ENCODE peak calls at places on chromosomes 12 and 14, in ten cellular contexts. Z is fibroblast of pulmonary artery, T is NT2/D1, D is sigmoid colon, U is PC-3, B is esophagus muscularis mucosa, R is Karpas-422, E is cardiac muscle cell, V is K562, N is foreskin fibroblast. W is an unnamed sample.

GRCh38 chr12:50536831-50537537 is 32.2 kb downstream of the DIP2B start:
- DNase-seq in V (no peak), R (no peak), E (no peak), T (no peak), U (no peak), D (no peak), N (no peak), Z (no peak), B (no peak), W (no peak)

GRCh38 chr12:69196302-69197288 is 42.8 kb upstream of the CPSF6 start:
- DNase-seq in T (no peak), V (peak), U (peak), N (peak), B (no peak), Z (peak), E (no peak), R (peak), D (no peak), W (no peak)

GRCh38 chr14:90784621-90785270 is 31.5 kb downstream of the TTC7B start:
- DNase-seq in Z (no peak), D (peak), R (no peak), V (no peak), T (no peak), B (no peak), E (no peak), N (no peak), U (no peak), W (no peak)

GRCh38 chr14:98840076-98840475 is 431.9 kb downstream of the BCL11B start:
- DNase-seq in V (no peak), T (no peak), N (no peak), D (no peak), Z (no peak), E (no peak), B (no peak), R (no peak), U (no peak), W (no peak)

GRCh38 chr14:104119700-104120251 is 18.6 kb upstream of the KIF26A start:
- DNase-seq in Z (no peak), V (no peak), N (no peak), D (no peak), U (no peak), T (no peak), B (no peak), R (no peak), E (no peak), W (no peak)

GRCh38 chr14:101573289-101573688 is 12.0 kb downstream of the DIO3 start:
- DNase-seq in U (no peak), Z (no peak), R (no peak), E (no peak), D (no peak), T (no peak), B (no peak), V (no peak), N (no peak), W (no peak)

GRCh38 chr14:24734917-24735500 is 101.0 kb upstream of the GZMB start:
- DNase-seq in D (no peak), Z (peak), R (peak), U (peak), B (no peak), T (peak), V (peak), N (peak), E (peak), W (peak)

GRCh38 chr14:104865631-104866441 is 768 bp downstream of the CEP170B start:
- DNase-seq in V (peak), E (peak), D (peak), Z (peak), T (no peak), N (peak), R (no peak), B (no peak), U (peak), W (peak)

GRCh38 chr14:68634346-68634745 is 158.5 kb downstream of the ZFP36L1 start:
- DNase-seq in B (peak), N (no peak), U (no peak), Z (no peak), D (no peak), R (no peak), E (peak), V (no peak), T (no peak), W (no peak)

GRCh38 chr12:101616027-101616494 is 21.3 kb downstream of the MYBPC1 start:
- DNase-seq in N (no peak), D (no peak), Z (peak), U (peak), T (no peak), B (no peak), R (no peak), V (no peak), E (no peak), W (peak)

GRCh38 chr14:61126083-61126962 is 145.3 kb downstream of the SLC38A6 start:
- DNase-seq in B (no peak), R (no peak), N (peak), U (no peak), D (no peak), Z (peak), E (peak), V (no peak), T (no peak), W (no peak)

GRCh38 chr14:57533214-57533613 is 39.6 kb upstream of the CCDC198 start:
- DNase-seq in B (no peak), V (peak), U (peak), R (peak), N (peak), Z (peak), T (peak), E (no peak), D (no peak), W (peak)

GRCh38 chr12:69059465-69060457 is 126.8 kb upstream of the CPM start:
- DNase-seq in R (no peak), U (peak), Z (peak), E (no peak), N (peak), V (peak), T (no peak), D (no peak), B (no peak), W (peak)

GRCh38 chr12:29317556-29318363 is 63.2 kb downstream of the ERGIC2 start:
- DNase-seq in D (no peak), E (peak), U (peak), Z (peak), N (peak), B (no peak), T (peak), R (peak), V (peak), W (peak)

GRCh38 chr12:79420146-79420618 is 270.6 kb downstream of the PAWR start:
- DNase-seq in Z (peak), U (peak), T (peak), E (peak), R (peak), D (no peak), B (no peak), N (peak), V (no peak), W (peak)

GRCh38 chr12:77685112-77685511 is 145.6 kb upstream of the NAV3 start:
- DNase-seq in V (peak), N (peak), Z (peak), R (peak), D (no peak), B (no peak), T (peak), E (peak), U (peak), W (peak)

GRCh38 chr12:85688837-85689236 is 147.4 kb downstream of the RASSF9 start:
- DNase-seq in R (no peak), E (no peak), T (peak), D (no peak), B (no peak), U (no peak), V (no peak), N (no peak), Z (peak), W (no peak)

DNA sequence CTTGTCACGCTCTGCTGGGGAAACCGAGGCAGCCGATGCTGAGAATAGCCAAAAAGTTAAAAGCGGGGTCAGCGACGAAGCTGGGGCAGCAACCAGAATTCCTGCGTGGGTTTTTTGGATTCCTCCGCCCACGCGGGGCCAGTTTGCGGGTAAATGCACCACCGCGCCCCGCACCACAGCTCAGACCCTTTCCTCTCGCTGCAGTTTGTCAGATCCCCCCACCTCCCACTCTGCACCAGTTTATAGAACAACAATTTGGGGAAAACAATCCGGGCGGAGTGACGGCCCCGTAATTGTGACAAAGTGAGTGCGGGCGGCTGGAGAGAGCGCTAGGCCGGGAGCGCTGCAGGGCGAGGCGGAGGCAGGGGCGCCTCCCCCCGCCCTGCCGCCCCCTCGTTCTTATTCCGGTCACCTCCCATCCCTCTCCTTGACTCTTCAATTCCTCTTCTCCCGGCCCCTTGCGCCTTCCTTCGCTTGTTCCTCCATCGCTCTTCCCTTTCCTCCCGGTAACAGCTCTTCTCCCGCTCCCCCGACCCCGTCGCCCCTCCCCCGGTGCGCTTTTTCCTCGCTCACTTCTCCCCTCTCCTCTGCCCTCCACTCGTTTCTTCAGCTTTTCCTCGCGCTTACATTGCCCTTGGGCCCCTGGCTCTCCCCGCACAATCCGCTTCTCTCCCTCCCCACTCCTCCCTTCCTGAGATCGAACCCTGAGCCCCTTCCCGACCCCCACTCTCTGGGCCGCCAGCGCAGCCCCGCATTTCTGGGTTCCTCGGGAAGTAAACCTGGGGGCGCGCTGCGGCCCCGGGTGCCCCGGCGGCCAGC is 639 bp upstream of the DNAJC22 start:
- DNase-seq in D (peak), V (no peak), R (no peak), B (no peak), E (no peak), Z (no peak), T (no peak), U (no peak), N (no peak), W (no peak)
- H3K4me3 ChIP-seq in D (peak), V (peak), R (peak), B (peak), E (peak), Z (peak), T (peak), U (peak), N (peak), W (peak)

DNA sequence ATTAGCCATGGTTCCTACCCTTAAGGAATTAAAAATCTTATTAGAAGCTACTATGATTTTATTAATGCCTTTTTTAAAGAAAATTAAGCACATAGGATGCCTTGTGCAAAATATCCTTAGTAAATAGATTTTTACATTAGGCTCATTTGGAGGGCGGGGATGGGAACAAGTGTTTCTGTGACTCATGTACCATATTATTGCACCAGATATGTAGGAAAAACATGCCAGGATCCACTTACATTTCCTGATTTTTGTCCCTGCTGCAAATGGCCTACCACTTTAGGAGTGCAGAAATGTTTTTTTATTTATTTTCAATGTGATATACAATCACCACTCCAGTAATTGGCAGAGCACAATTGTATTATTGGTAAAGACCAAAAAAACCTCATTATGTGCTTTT is 86.7 kb downstream of the ANO6 start:
- DNase-seq in T (no peak), U (no peak), R (no peak), B (no peak), N (peak), Z (no peak), V (no peak), D (no peak), E (no peak), W (no peak)
- H3K4me3 ChIP-seq in T (no peak), U (no peak), R (no peak), B (no peak), N (no peak), Z (no peak), V (no peak), D (no peak), E (no peak), W (no peak)

GRCh38 chr14:52695481-52696091 is at the start of gene ERO1A:
- DNase-seq in N (peak), V (peak), R (peak), B (peak), D (peak), E (peak), U (peak), T (no peak), Z (peak), W (peak)
- H3K4me3 ChIP-seq in N (peak), V (peak), R (peak), B (peak), D (peak), E (peak), U (peak), T (peak), Z (peak), W (peak)

GRCh38 chr14:100063314-100063941 is 1.8 kb upstream of the EVL start:
- DNase-seq in B (no peak), T (no peak), V (no peak), E (no peak), Z (no peak), U (no peak), R (no peak), D (no peak), N (no peak), W (no peak)
- H3K4me3 ChIP-seq in B (no peak), T (no peak), V (no peak), E (no peak), Z (no peak), U (no peak), R (no peak), D (no peak), N (no peak), W (no peak)

GRCh38 chr12:128814411-128815261 is 9.1 kb downstream of the SLC15A4 start:
- DNase-seq in E (no peak), D (peak), B (no peak), N (no peak), V (no peak), Z (no peak), T (no peak), R (no peak), U (no peak), W (no peak)

GRCh38 chr12:128811806-128812205 is 12.0 kb downstream of the SLC15A4 start:
- DNase-seq in Z (no peak), V (no peak), R (no peak), D (peak), B (no peak), T (no peak), U (no peak), N (no peak), E (no peak), W (no peak)

GRCh38 chr12:128815779-128816642 is 7.7 kb downstream of the SLC15A4 start:
- DNase-seq in E (no peak), Z (no peak), U (no peak), B (no peak), R (peak), N (no peak), T (no peak), D (peak), V (no peak), W (no peak)

GRCh38 chr12:128813883-128814282 is 9.9 kb downstream of the SLC15A4 start:
- DNase-seq in D (peak), U (no peak), E (no peak), T (no peak), Z (no peak), V (no peak), R (no peak), N (peak), B (no peak), W (no peak)

GRCh38 chr12:128813392-128813791 is 10.4 kb downstream of the SLC15A4 start:
- DNase-seq in U (no peak), E (no peak), D (peak), R (no peak), B (no peak), V (no peak), T (no peak), Z (no peak), N (peak), W (no peak)
- H3K4me3 ChIP-seq in U (no peak), E (no peak), D (no peak), R (no peak), B (no peak), V (no peak), T (no peak), Z (no peak), N (no peak), W (no peak)